ENCODE peak calls at places on chromosomes 4 and X, in four cellular contexts. I is transverse colon, G is stomach, N is ovary. S is an unnamed sample.

GRCh38 chr4:156594619-156595018 is 377.0 kb downstream of the PDGFC start:
- DNase-seq in I (peak), G (peak), N (no peak), S (peak)

GRCh38 chr4:88097301-88097700 is 61.1 kb downstream of the ABCG2 start:
- DNase-seq in I (no peak), G (no peak), N (no peak), S (no peak)

GRCh38 chr4:1008840-1009646 is 2.4 kb upstream of the FGFRL1 start:
- DNase-seq in I (peak), G (peak), N (no peak), S (no peak)

GRCh38 chrX:134622056-134622812 is 36.0 kb downstream of the PLAC1 start:
- DNase-seq in I (no peak), G (no peak), N (no peak), S (no peak)

GRCh38 chr4:168218663-168219062 is 99.9 kb downstream of the DDX60 start:
- DNase-seq in I (no peak), G (no peak), N (no peak), S (no peak)

GRCh38 chr4:7325541-7325940 is 109.2 kb downstream of the PSAPL1 start:
- DNase-seq in I (no peak), G (no peak), N (no peak), S (no peak)

GRCh38 chrX:139008185-139008584 is 296.7 kb upstream of the FGF13 start:
- DNase-seq in I (no peak), G (no peak), N (no peak), S (no peak)

GRCh38 chr4:14539246-14539645 is 463.0 kb upstream of the CPEB2 start:
- DNase-seq in I (no peak), G (no peak), N (no peak), S (no peak)

GRCh38 chrX:261167-261857 is 19.9 kb upstream of the PLCXD1 start:
- DNase-seq in I (no peak), G (peak), N (no peak), S (peak)

GRCh38 chr4:70559216-70559830 is 32.7 kb upstream of the AMBN start:
- DNase-seq in I (peak), G (peak), N (peak), S (no peak)

GRCh38 chrX:38652934-38653442 is 91.6 kb downstream of the TSPAN7 start:
- DNase-seq in I (no peak), G (no peak), N (no peak), S (no peak)

GRCh38 chrX:16992902-16993301 is 46.4 kb downstream of the REPS2 start:
- DNase-seq in I (peak), G (no peak), N (no peak), S (no peak)

GRCh38 chr4:38177035-38177791 is 217.0 kb downstream of the PTTG2 start:
- DNase-seq in I (peak), G (peak), N (peak), S (no peak)

GRCh38 chr4:35465096-35465495 is 779.2 kb downstream of the ARAP2 start:
- DNase-seq in I (no peak), G (no peak), N (no peak), S (no peak)

GRCh38 chr4:102534845-102535244 is 33.7 kb downstream of the NFKB1 start:
- DNase-seq in I (no peak), G (no peak), N (no peak), S (no peak)

GRCh38 chr4:124019749-124020549 is 623.4 kb downstream of the SPRY1 start:
- DNase-seq in I (no peak), G (no peak), N (no peak), S (no peak)

GRCh38 chr4:109998867-109999303 is 86.2 kb downstream of the EGF start:
- DNase-seq in I (no peak), G (no peak), N (no peak), S (no peak)

GRCh38 chr4:184728858-184729257 is 5.0 kb downstream of the CENPU start:
- DNase-seq in I (no peak), G (no peak), N (no peak), S (no peak)

GRCh38 chr4:24912252-24913098 is at the start of gene CCDC149:
- DNase-seq in I (peak), G (peak), N (peak), S (peak)

GRCh38 chr4:1211371-1211770 is 37.6 kb downstream of the CTBP1 start:
- DNase-seq in I (peak), G (no peak), N (peak), S (peak)

GRCh38 chrX:119041175-119041574 is 31.6 kb upstream of the CT47C1 start:
- DNase-seq in I (peak), G (peak), N (peak), S (peak)

GRCh38 chrX:13028871-13029336 is 15.5 kb downstream of the FAM9C start:
- DNase-seq in I (no peak), G (no peak), N (no peak), S (no peak)

GRCh38 chr4:152735918-152736305 is 43.6 kb downstream of the TIGD4 start:
- DNase-seq in I (no peak), G (no peak), N (no peak), S (no peak)

GRCh38 chrX:107701493-107702121 is 73.3 kb downstream of the PRPS1 start:
- DNase-seq in I (no peak), G (no peak), N (peak), S (no peak)

GRCh38 chrX:20547649-20548051 is 280.9 kb upstream of the RPS6KA3 start:
- DNase-seq in I (peak), G (no peak), N (no peak), S (no peak)

GRCh38 chr4:147707892-147708672 is 23.8 kb upstream of the ARHGAP10 start:
- DNase-seq in I (peak), G (peak), N (peak), S (no peak)

GRCh38 chr4:143294310-143294709 is 42.4 kb upstream of the GAB1 start:
- DNase-seq in I (peak), G (peak), N (peak), S (peak)

GRCh38 chr4:168408620-168409019 is 71.7 kb downstream of the DDX60L start:
- DNase-seq in I (peak), G (no peak), N (peak), S (no peak)

GRCh38 chr4:1244081-1244977 is 4.6 kb downstream of the CTBP1 start:
- DNase-seq in I (peak), G (no peak), N (peak), S (peak)

GRCh38 chr4:103375278-103375677 is 177.1 kb upstream of the CENPE start:
- DNase-seq in I (no peak), G (no peak), N (no peak), S (no peak)

GRCh38 chrX:74902806-74903205 is 22.4 kb downstream of the NEXMIF start:
- DNase-seq in I (peak), G (peak), N (no peak), S (peak)

GRCh38 chr4:57119054-57119651 is 9.0 kb upstream of the IGFBP7 start:
- DNase-seq in I (peak), G (no peak), N (peak), S (no peak)

GRCh38 chrX:107674480-107675364 is 46.4 kb downstream of the PRPS1 start:
- DNase-seq in I (peak), G (peak), N (peak), S (no peak)

GRCh38 chr4:186067757-186068385 is 1.1 kb upstream of the TLR3 start:
- DNase-seq in I (peak), G (peak), N (peak), S (peak)

GRCh38 chr4:183295711-183296110 is 24.4 kb downstream of the CLDN22 start:
- DNase-seq in I (no peak), G (no peak), N (no peak), S (no peak)
- TF ChIP-seq EP300 in I (no peak), G (no peak), N (no peak), S (no peak)

DNA sequence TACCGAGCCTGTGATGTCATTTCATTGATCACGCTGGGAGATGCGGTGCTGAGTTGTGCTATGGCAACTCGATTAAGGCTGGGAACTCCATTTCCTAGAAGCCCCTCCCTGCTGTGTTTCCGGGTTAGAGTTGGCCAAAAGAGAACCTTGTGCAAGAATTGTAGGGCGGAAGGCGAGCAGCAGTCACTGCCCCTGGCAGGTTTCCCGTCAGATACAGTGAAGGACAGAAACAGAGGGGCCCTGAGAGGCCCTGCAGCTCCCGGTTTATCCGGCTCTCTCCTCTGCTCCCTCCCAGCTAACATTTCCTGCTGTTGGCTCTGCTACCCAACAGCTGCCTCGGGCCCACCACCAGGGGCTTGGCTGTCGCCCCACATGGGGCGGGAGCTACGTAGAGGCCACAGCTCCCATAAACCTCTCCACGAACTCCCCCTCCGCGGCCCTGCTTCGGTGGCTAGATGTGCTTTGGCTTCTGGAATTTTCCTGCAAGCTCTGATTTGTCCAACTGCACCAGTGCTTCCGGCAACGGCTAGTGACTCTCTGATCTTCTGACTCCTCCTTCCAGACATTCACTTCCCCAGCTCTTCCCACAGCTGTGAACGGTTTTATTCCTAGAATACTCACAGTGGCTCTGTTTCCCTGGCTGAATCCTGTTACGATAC is 74.9 kb upstream of the USP9X start:
- DNase-seq in I (peak), G (peak), N (peak), S (peak)
- TF ChIP-seq EP300 in I (no peak), G (no peak), N (peak), S (peak)

GRCh38 chrX:1486749-1487361 is 34.1 kb upstream of the ASMTL start:
- DNase-seq in I (no peak), G (no peak), N (no peak), S (no peak)
- TF ChIP-seq EP300 in I (no peak), G (no peak), N (no peak), S (peak)

GRCh38 chr4:115950806-115951205 is 837.4 kb upstream of the NDST4 start:
- DNase-seq in I (no peak), G (no peak), N (no peak), S (no peak)
- TF ChIP-seq EP300 in I (no peak), G (no peak), N (no peak), S (no peak)